ENCODE peak calls at places on chromosomes 6 and 20, in six cellular contexts. One of them, this sample, is unnamed. For H3K36me3, the result is how much of the 10 kb centered on the place peaks cover.

GRCh38 chr20:24917797-24918578 is 31.1 kb upstream of the CST7 start:
- DNase-seq in lower lobe of right lung: peak
- DNase-seq in body of pancreas: peak
- DNase-seq in esophagus muscularis mucosa: no peak
- DNase-seq in GM23338: peak
- DNase-seq in kidney epithelial cell: peak
- DNase-seq in this sample: peak

GRCh38 chr6:5215181-5215580 is 45.6 kb downstream of the LYRM4 start:
- DNase-seq in lower lobe of right lung: no peak
- DNase-seq in body of pancreas: no peak
- DNase-seq in esophagus muscularis mucosa: no peak
- DNase-seq in GM23338: no peak
- DNase-seq in kidney epithelial cell: peak
- DNase-seq in this sample: no peak

GRCh38 chr6:35147101-35147885 is 6.2 kb upstream of the TCP11 start:
- DNase-seq in lower lobe of right lung: no peak
- DNase-seq in body of pancreas: no peak
- DNase-seq in esophagus muscularis mucosa: no peak
- DNase-seq in GM23338: no peak
- DNase-seq in kidney epithelial cell: no peak
- DNase-seq in this sample: no peak

GRCh38 chr20:40683894-40684268 is 5.2 kb downstream of the MAFB start:
- DNase-seq in lower lobe of right lung: no peak
- DNase-seq in body of pancreas: no peak
- DNase-seq in esophagus muscularis mucosa: no peak
- DNase-seq in GM23338: peak
- DNase-seq in kidney epithelial cell: no peak
- DNase-seq in this sample: no peak

GRCh38 chr6:157521665-157522335 is 140.8 kb downstream of the ZDHHC14 start:
- DNase-seq in lower lobe of right lung: no peak
- DNase-seq in body of pancreas: no peak
- DNase-seq in esophagus muscularis mucosa: no peak
- DNase-seq in GM23338: no peak
- DNase-seq in kidney epithelial cell: no peak
- DNase-seq in this sample: no peak

GRCh38 chr6:28814032-28814976 is 109.5 kb downstream of the TRIM27 start:
- DNase-seq in lower lobe of right lung: no peak
- DNase-seq in body of pancreas: no peak
- DNase-seq in esophagus muscularis mucosa: no peak
- DNase-seq in GM23338: peak
- DNase-seq in kidney epithelial cell: no peak
- DNase-seq in this sample: peak

GRCh38 chr20:57671662-57672061 is 38.2 kb downstream of the PMEPA1 start:
- DNase-seq in lower lobe of right lung: no peak
- DNase-seq in body of pancreas: no peak
- DNase-seq in esophagus muscularis mucosa: no peak
- DNase-seq in GM23338: no peak
- DNase-seq in kidney epithelial cell: no peak
- DNase-seq in this sample: no peak

GRCh38 chr6:116616757-116617093 is 446 bp downstream of the RSPH4A start:
- DNase-seq in lower lobe of right lung: no peak
- DNase-seq in body of pancreas: peak
- DNase-seq in esophagus muscularis mucosa: no peak
- DNase-seq in GM23338: peak
- DNase-seq in kidney epithelial cell: no peak
- DNase-seq in this sample: peak

GRCh38 chr6:79604583-79605037 is 26.5 kb upstream of the SH3BGRL2 start:
- DNase-seq in lower lobe of right lung: no peak
- DNase-seq in body of pancreas: no peak
- DNase-seq in esophagus muscularis mucosa: no peak
- DNase-seq in GM23338: no peak
- DNase-seq in kidney epithelial cell: peak
- DNase-seq in this sample: no peak

GRCh38 chr6:7468382-7469081 is 72.9 kb upstream of the DSP start:
- DNase-seq in lower lobe of right lung: no peak
- DNase-seq in body of pancreas: no peak
- DNase-seq in esophagus muscularis mucosa: no peak
- DNase-seq in GM23338: no peak
- DNase-seq in kidney epithelial cell: peak
- DNase-seq in this sample: peak

GRCh38 chr6:167721291-167721690 is 105.4 kb upstream of the AFDN start:
- DNase-seq in lower lobe of right lung: no peak
- DNase-seq in body of pancreas: no peak
- DNase-seq in esophagus muscularis mucosa: no peak
- DNase-seq in GM23338: no peak
- DNase-seq in kidney epithelial cell: no peak
- DNase-seq in this sample: no peak

GRCh38 chr6:34324738-34325444 is 67.6 kb downstream of the NUDT3 start:
- DNase-seq in lower lobe of right lung: no peak
- DNase-seq in body of pancreas: peak
- DNase-seq in esophagus muscularis mucosa: peak
- DNase-seq in GM23338: peak
- DNase-seq in kidney epithelial cell: no peak
- DNase-seq in this sample: no peak

GRCh38 chr20:42027746-42028268 is 409.6 kb upstream of the CHD6 start:
- DNase-seq in lower lobe of right lung: no peak
- DNase-seq in body of pancreas: no peak
- DNase-seq in esophagus muscularis mucosa: no peak
- DNase-seq in GM23338: no peak
- DNase-seq in kidney epithelial cell: no peak
- DNase-seq in this sample: no peak
- TF ChIP-seq CTCF in lower lobe of right lung: no peak
- TF ChIP-seq CTCF in body of pancreas: peak
- TF ChIP-seq CTCF in esophagus muscularis mucosa: no peak
- TF ChIP-seq CTCF in GM23338: no peak
- TF ChIP-seq CTCF in kidney epithelial cell: no peak
- TF ChIP-seq CTCF in this sample: peak

DNA sequence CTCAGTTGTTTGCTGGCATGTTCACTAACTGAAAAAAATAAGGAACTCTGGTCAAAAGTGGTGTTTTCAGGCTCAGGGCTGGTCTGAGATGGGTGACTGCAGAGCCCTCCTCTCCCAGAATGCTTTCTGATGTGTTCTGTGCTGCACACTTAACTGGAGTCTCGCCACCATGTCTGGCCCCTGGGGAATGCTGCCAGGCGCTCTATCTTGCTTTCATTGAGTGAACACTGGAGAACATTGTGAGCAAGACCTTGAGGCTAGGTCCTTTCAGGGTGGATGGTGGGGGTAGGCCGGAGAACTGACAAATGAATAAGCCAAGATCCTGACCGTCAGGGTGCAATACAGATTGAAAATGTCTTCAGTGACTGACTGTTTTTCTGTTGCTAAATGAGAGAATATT is 19.5 kb downstream of the PANK2 start:
- DNase-seq in lower lobe of right lung: no peak
- DNase-seq in body of pancreas: no peak
- DNase-seq in esophagus muscularis mucosa: no peak
- DNase-seq in GM23338: no peak
- DNase-seq in kidney epithelial cell: no peak
- DNase-seq in this sample: peak
- H3K36me3 ChIP-seq in lower lobe of right lung: half or more
- H3K36me3 ChIP-seq in body of pancreas: under half
- H3K36me3 ChIP-seq in esophagus muscularis mucosa: half or more
- H3K36me3 ChIP-seq in GM23338: half or more
- H3K36me3 ChIP-seq in kidney epithelial cell: under half
- H3K36me3 ChIP-seq in this sample: half or more

GRCh38 chr20:23331951-23332350 is 18.6 kb upstream of the NXT1 start:
- DNase-seq in lower lobe of right lung: no peak
- DNase-seq in body of pancreas: no peak
- DNase-seq in esophagus muscularis mucosa: no peak
- DNase-seq in GM23338: no peak
- DNase-seq in kidney epithelial cell: no peak
- DNase-seq in this sample: no peak

GRCh38 chr20:23327617-23328333 is 22.8 kb upstream of the NXT1 start:
- DNase-seq in lower lobe of right lung: no peak
- DNase-seq in body of pancreas: no peak
- DNase-seq in esophagus muscularis mucosa: no peak
- DNase-seq in GM23338: no peak
- DNase-seq in kidney epithelial cell: no peak
- DNase-seq in this sample: no peak

GRCh38 chr20:23334111-23334510 is 16.5 kb upstream of the NXT1 start:
- DNase-seq in lower lobe of right lung: no peak
- DNase-seq in body of pancreas: no peak
- DNase-seq in esophagus muscularis mucosa: no peak
- DNase-seq in GM23338: no peak
- DNase-seq in kidney epithelial cell: no peak
- DNase-seq in this sample: no peak

GRCh38 chr20:23332467-23332866 is 18.1 kb upstream of the NXT1 start:
- DNase-seq in lower lobe of right lung: no peak
- DNase-seq in body of pancreas: no peak
- DNase-seq in esophagus muscularis mucosa: no peak
- DNase-seq in GM23338: no peak
- DNase-seq in kidney epithelial cell: no peak
- DNase-seq in this sample: no peak

DNA sequence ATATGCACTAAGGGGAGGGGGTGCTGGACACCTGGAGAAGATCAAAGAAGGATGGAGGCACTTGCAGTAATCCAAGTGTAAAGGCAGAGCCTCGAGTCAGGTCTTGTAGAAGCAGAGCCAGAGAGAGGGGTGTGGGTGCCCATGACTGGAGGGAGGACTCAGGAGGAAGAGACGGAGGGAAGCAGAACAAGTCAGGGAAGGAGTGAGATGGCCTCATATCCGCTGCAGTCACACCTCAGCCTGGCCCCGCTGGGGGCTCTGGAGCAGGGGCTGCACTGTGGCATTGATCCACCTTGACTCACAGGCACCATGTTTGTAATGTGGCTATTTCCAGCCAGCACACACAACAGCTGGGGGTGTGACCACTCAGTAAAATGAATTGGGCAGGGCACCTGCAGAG is 19.1 kb upstream of the NXT1 start:
- DNase-seq in lower lobe of right lung: no peak
- DNase-seq in body of pancreas: no peak
- DNase-seq in esophagus muscularis mucosa: no peak
- DNase-seq in GM23338: no peak
- DNase-seq in kidney epithelial cell: no peak
- DNase-seq in this sample: no peak
- TF ChIP-seq CTCF in lower lobe of right lung: no peak
- TF ChIP-seq CTCF in body of pancreas: no peak
- TF ChIP-seq CTCF in esophagus muscularis mucosa: no peak
- TF ChIP-seq CTCF in GM23338: no peak
- TF ChIP-seq CTCF in kidney epithelial cell: no peak
- TF ChIP-seq CTCF in this sample: no peak

GRCh38 chr6:105279463-105279862 is 99.6 kb upstream of the POPDC3 start:
- DNase-seq in lower lobe of right lung: no peak
- DNase-seq in body of pancreas: no peak
- DNase-seq in esophagus muscularis mucosa: no peak
- DNase-seq in GM23338: no peak
- DNase-seq in kidney epithelial cell: no peak
- DNase-seq in this sample: no peak
- H3K36me3 ChIP-seq in lower lobe of right lung: half or more
- H3K36me3 ChIP-seq in body of pancreas: under half
- H3K36me3 ChIP-seq in esophagus muscularis mucosa: half or more
- H3K36me3 ChIP-seq in GM23338: under half
- H3K36me3 ChIP-seq in kidney epithelial cell: under half
- H3K36me3 ChIP-seq in this sample: under half

GRCh38 chr20:60481051-60481741 is 523.0 kb downstream of the CDH26 start:
- DNase-seq in lower lobe of right lung: no peak
- DNase-seq in body of pancreas: no peak
- DNase-seq in esophagus muscularis mucosa: no peak
- DNase-seq in GM23338: no peak
- DNase-seq in kidney epithelial cell: no peak
- DNase-seq in this sample: no peak
- TF ChIP-seq CTCF in lower lobe of right lung: no peak
- TF ChIP-seq CTCF in body of pancreas: no peak
- TF ChIP-seq CTCF in esophagus muscularis mucosa: no peak
- TF ChIP-seq CTCF in GM23338: no peak
- TF ChIP-seq CTCF in kidney epithelial cell: no peak
- TF ChIP-seq CTCF in this sample: no peak

This sample was measured in BE2C.